ENCODE peak calls at places on chromosomes 6 and 20, in five cellular contexts. One of them, this sample, is unnamed.

GRCh38 chr6:16402501-16402900 is 164.1 kb downstream of the GMPR start:
- DNase-seq in HepG2: no peak
- DNase-seq in GM12878: no peak
- DNase-seq in HCT116: no peak
- DNase-seq in K562: no peak
- DNase-seq in this sample: no peak

GRCh38 chr6:32885698-32886286 is 31.8 kb downstream of the PSMB9 start:
- DNase-seq in HepG2: peak
- DNase-seq in HCT116: peak
- DNase-seq in GM12878: peak
- DNase-seq in K562: no peak
- DNase-seq in this sample: no peak

GRCh38 chr6:4394786-4395185 is 259.4 kb upstream of the ECI2 start:
- DNase-seq in HCT116: no peak
- DNase-seq in GM12878: no peak
- DNase-seq in K562: no peak
- DNase-seq in HepG2: no peak
- DNase-seq in this sample: no peak

GRCh38 chr6:136566851-136567250 is 16.6 kb upstream of the MAP7 start:
- DNase-seq in K562: no peak
- DNase-seq in HepG2: no peak
- DNase-seq in HCT116: no peak
- DNase-seq in GM12878: no peak
- DNase-seq in this sample: no peak

GRCh38 chr20:19274412-19275015 is 62.1 kb downstream of the SLC24A3 start:
- DNase-seq in HepG2: no peak
- DNase-seq in GM12878: no peak
- DNase-seq in HCT116: no peak
- DNase-seq in K562: no peak
- DNase-seq in this sample: no peak

GRCh38 chr6:81376745-81377144 is 375.7 kb downstream of the TENT5A start:
- DNase-seq in HepG2: no peak
- DNase-seq in HCT116: no peak
- DNase-seq in GM12878: no peak
- DNase-seq in K562: no peak
- DNase-seq in this sample: no peak

GRCh38 chr20:36017034-36017951 is 48.9 kb downstream of the CNBD2 start:
- DNase-seq in K562: no peak
- DNase-seq in GM12878: no peak
- DNase-seq in HepG2: no peak
- DNase-seq in HCT116: no peak
- DNase-seq in this sample: no peak

GRCh38 chr6:147577466-147577865 is 69.0 kb downstream of the SAMD5 start:
- DNase-seq in GM12878: no peak
- DNase-seq in K562: no peak
- DNase-seq in HCT116: no peak
- DNase-seq in HepG2: no peak
- DNase-seq in this sample: no peak

GRCh38 chr6:72621243-72622093 is at the start of gene KCNQ5:
- DNase-seq in HepG2: no peak
- DNase-seq in GM12878: no peak
- DNase-seq in K562: peak
- DNase-seq in HCT116: no peak
- DNase-seq in this sample: no peak

GRCh38 chr6:53320964-53321363 is 27.8 kb downstream of the ELOVL5 start:
- DNase-seq in GM12878: no peak
- DNase-seq in K562: no peak
- DNase-seq in HepG2: peak
- DNase-seq in HCT116: no peak
- DNase-seq in this sample: no peak

GRCh38 chr6:163823577-163823976 is 409.1 kb downstream of the QKI start:
- DNase-seq in K562: no peak
- DNase-seq in HCT116: no peak
- DNase-seq in GM12878: no peak
- DNase-seq in HepG2: no peak
- DNase-seq in this sample: no peak

GRCh38 chr6:766625-767024 is 73.7 kb upstream of the EXOC2 start:
- DNase-seq in HCT116: no peak
- DNase-seq in HepG2: no peak
- DNase-seq in K562: no peak
- DNase-seq in GM12878: peak
- DNase-seq in this sample: no peak

GRCh38 chr6:122789078-122789861 is at the start of gene SMPDL3A:
- DNase-seq in HCT116: peak
- DNase-seq in HepG2: peak
- DNase-seq in GM12878: no peak
- DNase-seq in K562: peak
- DNase-seq in this sample: peak

GRCh38 chr20:51095755-51096509 is 73.0 kb upstream of the KCNG1 start:
- DNase-seq in HCT116: no peak
- DNase-seq in HepG2: no peak
- DNase-seq in K562: no peak
- DNase-seq in GM12878: no peak
- DNase-seq in this sample: no peak

GRCh38 chr6:116992546-116992945 is 115.5 kb downstream of the RFX6 start:
- DNase-seq in GM12878: no peak
- DNase-seq in HepG2: no peak
- DNase-seq in HCT116: no peak
- DNase-seq in K562: no peak
- DNase-seq in this sample: no peak

GRCh38 chr6:12037803-12038202 is 25.7 kb downstream of the HIVEP1 start:
- DNase-seq in K562: no peak
- DNase-seq in HCT116: no peak
- DNase-seq in HepG2: no peak
- DNase-seq in GM12878: no peak
- DNase-seq in this sample: no peak

GRCh38 chr6:148166339-148166949 is 176.2 kb upstream of the SASH1 start:
- DNase-seq in HCT116: peak
- DNase-seq in GM12878: no peak
- DNase-seq in K562: peak
- DNase-seq in HepG2: peak
- DNase-seq in this sample: no peak

GRCh38 chr6:138227316-138227781 is 9.1 kb upstream of the PBOV1 start:
- DNase-seq in K562: no peak
- DNase-seq in GM12878: no peak
- DNase-seq in HepG2: peak
- DNase-seq in HCT116: no peak
- DNase-seq in this sample: no peak

GRCh38 chr6:3383525-3383924 is 73.3 kb downstream of the SLC22A23 start:
- DNase-seq in HCT116: peak
- DNase-seq in HepG2: peak
- DNase-seq in GM12878: peak
- DNase-seq in K562: peak
- DNase-seq in this sample: no peak

GRCh38 chr6:29907637-29908340 is 34.5 kb upstream of the HLA-A start:
- DNase-seq in HCT116: no peak
- DNase-seq in HepG2: peak
- DNase-seq in GM12878: no peak
- DNase-seq in K562: no peak
- DNase-seq in this sample: no peak

GRCh38 chr6:75098709-75099108 is 107.1 kb downstream of the COL12A1 start:
- DNase-seq in HCT116: peak
- DNase-seq in GM12878: no peak
- DNase-seq in K562: no peak
- DNase-seq in HepG2: peak
- DNase-seq in this sample: no peak

GRCh38 chr6:119834418-119834817 is 484.9 kb upstream of the MAN1A1 start:
- DNase-seq in K562: no peak
- DNase-seq in HCT116: no peak
- DNase-seq in GM12878: no peak
- DNase-seq in HepG2: no peak
- DNase-seq in this sample: no peak

GRCh38 chr20:4961746-4962145 is 39.6 kb downstream of the SLC23A2 start:
- DNase-seq in HepG2: peak
- DNase-seq in GM12878: no peak
- DNase-seq in K562: no peak
- DNase-seq in HCT116: no peak
- DNase-seq in this sample: no peak

GRCh38 chr6:16105874-16106273 is 23.0 kb upstream of the MYLIP start:
- DNase-seq in K562: no peak
- DNase-seq in GM12878: no peak
- DNase-seq in HepG2: no peak
- DNase-seq in HCT116: no peak
- DNase-seq in this sample: no peak

GRCh38 chr6:70310063-70310694 is 7.3 kb upstream of the COL9A1 start:
- DNase-seq in GM12878: no peak
- DNase-seq in HepG2: peak
- DNase-seq in HCT116: peak
- DNase-seq in K562: peak
- DNase-seq in this sample: no peak

GRCh38 chr6:30754631-30755030 is 10.3 kb upstream of the IER3 start:
- DNase-seq in HCT116: no peak
- DNase-seq in GM12878: no peak
- DNase-seq in HepG2: no peak
- DNase-seq in K562: no peak
- DNase-seq in this sample: no peak

GRCh38 chr6:108764580-108764950 is 83.7 kb upstream of the ARMC2 start:
- DNase-seq in HepG2: peak
- DNase-seq in K562: no peak
- DNase-seq in GM12878: no peak
- DNase-seq in HCT116: no peak
- DNase-seq in this sample: no peak
- TF ChIP-seq SRF in HepG2: no peak
- TF ChIP-seq SRF in K562: no peak
- TF ChIP-seq SRF in GM12878: no peak
- TF ChIP-seq SRF in HCT116: no peak
- TF ChIP-seq SRF in this sample: no peak

GRCh38 chr6:155142902-155143609 is 120.8 kb upstream of the CLDN20 start:
- DNase-seq in HCT116: no peak
- DNase-seq in GM12878: no peak
- DNase-seq in HepG2: no peak
- DNase-seq in K562: no peak
- DNase-seq in this sample: no peak
- TF ChIP-seq SRF in HCT116: no peak
- TF ChIP-seq SRF in GM12878: no peak
- TF ChIP-seq SRF in HepG2: no peak
- TF ChIP-seq SRF in K562: no peak
- TF ChIP-seq SRF in this sample: no peak

GRCh38 chr20:11271319-11271718 is 597.5 kb upstream of the JAG1 start:
- DNase-seq in GM12878: no peak
- DNase-seq in K562: no peak
- DNase-seq in HCT116: no peak
- DNase-seq in HepG2: peak
- DNase-seq in this sample: peak
- TF ChIP-seq SRF in GM12878: no peak
- TF ChIP-seq SRF in K562: no peak
- TF ChIP-seq SRF in HCT116: no peak
- TF ChIP-seq SRF in HepG2: no peak
- TF ChIP-seq SRF in this sample: no peak

DNA sequence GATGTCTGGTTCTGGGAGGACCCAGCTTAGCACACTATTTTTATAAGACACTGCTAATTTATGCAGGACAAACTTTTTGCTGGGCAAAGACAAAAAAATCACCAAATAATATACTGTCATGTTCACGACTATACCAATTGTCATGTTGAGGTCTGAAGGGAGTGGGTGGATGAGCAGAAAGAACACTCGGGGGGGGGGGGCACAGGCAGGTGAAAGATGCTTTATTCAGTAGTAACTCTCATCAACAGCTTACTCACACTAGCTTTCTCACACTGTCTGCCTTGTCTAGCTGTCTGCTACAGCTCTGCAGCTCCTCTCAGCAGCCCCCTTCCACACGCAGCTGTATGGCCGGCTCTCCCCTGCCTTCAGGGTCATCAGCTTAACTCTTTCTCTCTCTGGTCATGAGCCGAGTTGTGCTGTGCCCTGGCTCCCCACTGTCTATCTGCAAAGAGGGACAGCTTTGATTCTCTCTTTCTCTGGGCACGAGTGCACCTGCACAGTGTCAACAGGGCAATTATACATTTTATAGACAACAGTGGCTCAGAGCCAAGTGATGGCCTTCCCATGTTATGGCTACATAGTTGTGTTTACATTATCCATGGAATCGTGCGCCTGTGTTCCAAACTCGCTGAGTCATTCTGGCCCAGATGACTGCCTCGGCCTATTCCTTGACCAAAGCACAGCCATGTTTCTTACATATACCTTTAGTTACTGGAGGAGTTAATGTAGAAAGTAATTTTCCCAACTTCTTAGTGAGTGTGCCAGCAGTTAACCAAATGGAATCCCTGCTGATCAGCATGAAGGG is 187.7 kb upstream of the PRSS16 start:
- DNase-seq in HCT116: no peak
- DNase-seq in GM12878: no peak
- DNase-seq in HepG2: peak
- DNase-seq in K562: no peak
- DNase-seq in this sample: no peak
- TF ChIP-seq SRF in HCT116: no peak
- TF ChIP-seq SRF in GM12878: no peak
- TF ChIP-seq SRF in HepG2: no peak
- TF ChIP-seq SRF in K562: no peak
- TF ChIP-seq SRF in this sample: no peak

GRCh38 chr20:2173186-2173585 is 71.6 kb downstream of the STK35 start:
- DNase-seq in HCT116: no peak
- DNase-seq in K562: no peak
- DNase-seq in GM12878: no peak
- DNase-seq in HepG2: no peak
- DNase-seq in this sample: no peak

GRCh38 chr20:2169456-2170088 is 67.9 kb downstream of the STK35 start:
- DNase-seq in GM12878: no peak
- DNase-seq in HCT116: no peak
- DNase-seq in HepG2: no peak
- DNase-seq in K562: no peak
- DNase-seq in this sample: no peak

GRCh38 chr20:2171266-2171790 is 69.7 kb downstream of the STK35 start:
- DNase-seq in K562: no peak
- DNase-seq in HepG2: no peak
- DNase-seq in HCT116: no peak
- DNase-seq in GM12878: no peak
- DNase-seq in this sample: no peak

GRCh38 chr20:2172305-2173175 is 70.9 kb downstream of the STK35 start:
- DNase-seq in GM12878: peak
- DNase-seq in HepG2: peak
- DNase-seq in HCT116: peak
- DNase-seq in K562: peak
- DNase-seq in this sample: no peak

GRCh38 chr20:2174067-2174466 is 72.4 kb downstream of the STK35 start:
- DNase-seq in K562: no peak
- DNase-seq in HepG2: no peak
- DNase-seq in HCT116: no peak
- DNase-seq in GM12878: no peak
- DNase-seq in this sample: no peak
- TF ChIP-seq SRF in K562: no peak
- TF ChIP-seq SRF in HepG2: no peak
- TF ChIP-seq SRF in HCT116: no peak
- TF ChIP-seq SRF in GM12878: no peak
- TF ChIP-seq SRF in this sample: no peak

DNA sequence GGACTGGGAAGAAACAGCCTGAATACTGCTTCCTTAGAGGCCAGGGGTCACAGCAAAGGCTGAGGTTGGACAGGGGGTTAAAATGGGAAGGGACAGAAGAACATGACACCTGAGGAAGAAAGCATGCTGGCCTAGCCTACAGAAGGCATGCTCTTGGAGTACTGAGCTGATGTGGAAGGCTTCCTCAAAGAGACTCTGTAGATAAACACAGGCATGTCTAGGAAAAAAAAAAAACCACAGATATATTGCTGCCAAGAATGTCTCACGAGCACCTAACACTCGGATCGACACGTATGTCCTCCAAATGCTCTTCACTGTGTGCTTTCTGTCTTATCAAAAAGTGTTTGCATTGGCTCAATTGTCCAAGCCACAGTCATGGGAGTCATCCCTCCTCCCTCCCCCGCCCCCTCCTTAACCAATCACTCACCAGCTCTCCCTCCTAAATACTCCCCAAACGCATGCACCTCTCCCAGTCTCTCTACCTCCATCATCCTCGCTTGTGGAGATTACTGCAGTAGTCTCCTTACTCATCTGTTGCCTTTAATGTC is 101.1 kb upstream of the LRFN2 start:
- DNase-seq in HCT116: no peak
- DNase-seq in GM12878: no peak
- DNase-seq in K562: no peak
- DNase-seq in HepG2: no peak
- DNase-seq in this sample: no peak
- TF ChIP-seq SRF in HCT116: no peak
- TF ChIP-seq SRF in GM12878: no peak
- TF ChIP-seq SRF in K562: no peak
- TF ChIP-seq SRF in HepG2: no peak
- TF ChIP-seq SRF in this sample: no peak